ENCODE peak calls at places on chromosome 2, in seven cellular contexts. N is mucosa of gallbladder; G is CD4-positive, alpha-beta T cell; F is NCI-H748 treated with DMSO at 0.1 percent for 48 hours; K is fibroblast of pulmonary artery; O is NCI-H460; X is T-helper 22 cell. Y is an unnamed sample.

GRCh38 chr2:157439792-157440186 is 4.1 kb downstream of the CYTIP start:
- DNase-seq in O (no peak), G (no peak), X (no peak), K (no peak), N (no peak), F (no peak), Y (no peak)

GRCh38 chr2:231935815-231936214 is 9.6 kb upstream of the NPPC start:
- DNase-seq in F (no peak), G (no peak), X (no peak), N (no peak), O (no peak), K (no peak), Y (no peak)

GRCh38 chr2:181741756-181742155 is 61.4 kb upstream of the NEUROD1 start:
- DNase-seq in N (no peak), O (no peak), X (no peak), G (no peak), K (no peak), F (no peak), Y (no peak)

GRCh38 chr2:139836769-139837168 is 1056.6 kb upstream of the NXPH2 start:
- DNase-seq in N (no peak), K (no peak), O (no peak), G (no peak), X (no peak), F (no peak), Y (no peak)

GRCh38 chr2:224134003-224134734 is 95.1 kb upstream of the SERPINE2 start:
- DNase-seq in O (no peak), G (no peak), K (no peak), X (no peak), N (no peak), F (no peak), Y (no peak)

GRCh38 chr2:215605214-215605613 is 169.3 kb upstream of the FN1 start:
- DNase-seq in K (no peak), O (no peak), X (no peak), F (no peak), G (no peak), N (no peak), Y (no peak)

GRCh38 chr2:67259581-67260347 is 137.4 kb upstream of the ETAA1 start:
- DNase-seq in F (no peak), K (peak; percentile 89), N (peak; percentile 57), O (no peak), G (no peak), X (no peak), Y (no peak)

GRCh38 chr2:134190807-134191203 is 63.1 kb upstream of the MGAT5 start:
- DNase-seq in O (no peak), N (no peak), K (no peak), X (no peak), G (no peak), F (no peak), Y (no peak)

GRCh38 chr2:111640480-111640879 is 243.5 kb downstream of the ANAPC1 start:
- DNase-seq in X (no peak), N (no peak), F (no peak), O (no peak), K (no peak), G (no peak), Y (no peak)

GRCh38 chr2:178230396-178230795 is 36.1 kb downstream of the OSBPL6 start:
- DNase-seq in O (no peak), G (no peak), X (no peak), F (no peak), N (no peak), K (no peak), Y (no peak)

GRCh38 chr2:36357506-36358316 is 2.1 kb downstream of the CRIM1 start:
- DNase-seq in K (peak; percentile 85), F (no peak), N (peak; percentile 52), X (no peak), G (no peak), O (peak; percentile 64), Y (peak; percentile 44)

GRCh38 chr2:212465456-212465855 is 73.1 kb downstream of the ERBB4 start:
- DNase-seq in G (no peak), N (no peak), F (no peak), X (no peak), K (no peak), O (no peak), Y (no peak)